ENCODE peak calls at places on chromosomes 11 and 22, in five cellular contexts. Q is IMR-90, F is heart right ventricle, O is neuronal stem cell, J is GM23248. R is an unnamed sample. For H3K27me3, the result is how much of the 10 kb centered on the place peaks cover.

GRCh38 chr22:20021196-20022181 is 579 bp downstream of the TANGO2 start:
- DNase-seq in O (no peak), Q (peak), J (peak), F (peak), R (no peak)

GRCh38 chr11:130782361-130783221 is 133.7 kb downstream of the SNX19 start:
- DNase-seq in J (peak), Q (peak), F (no peak), O (no peak), R (no peak)

GRCh38 chr11:5783255-5783654 is at the start of gene OR52N5:
- DNase-seq in J (no peak), Q (no peak), F (no peak), O (no peak), R (no peak)

GRCh38 chr11:11211186-11211585 is 141.9 kb downstream of the CSNK2A3 start:
- DNase-seq in F (no peak), Q (no peak), O (no peak), J (no peak), R (no peak)

GRCh38 chr11:23232652-23233051 is 372.4 kb upstream of the CCDC179 start:
- DNase-seq in F (no peak), J (peak), Q (no peak), O (no peak), R (no peak)

GRCh38 chr11:57567210-57567511 is 311 bp downstream of the UBE2L6 start:
- DNase-seq in J (peak), O (no peak), F (no peak), Q (peak), R (peak)

GRCh38 chr22:22161924-22162851 is 82.4 kb upstream of the VPREB1 start:
- DNase-seq in Q (no peak), O (no peak), F (no peak), J (no peak), R (no peak)

GRCh38 chr11:106231591-106231990 is 154.1 kb downstream of the AASDHPPT start:
- DNase-seq in J (peak), O (no peak), Q (peak), F (no peak), R (no peak)

GRCh38 chr22:45890351-45890635 is 86.7 kb downstream of the WNT7B start:
- DNase-seq in F (no peak), J (no peak), Q (no peak), O (no peak), R (no peak)

GRCh38 chr11:96714689-96715088 is 324.9 kb downstream of the JRKL start:
- DNase-seq in Q (no peak), O (no peak), F (no peak), J (no peak), R (no peak)

GRCh38 chr22:39290724-39291161 is 28.7 kb downstream of the RPL3 start:
- DNase-seq in Q (peak), J (peak), F (peak), O (no peak), R (peak)

GRCh38 chr11:67389477-67389876 is 2.3 kb upstream of the RAD9A start:
- DNase-seq in O (no peak), Q (no peak), F (peak), J (peak), R (no peak)

GRCh38 chr11:126477526-126478275 is 122.2 kb downstream of the ST3GAL4 start:
- DNase-seq in O (no peak), J (no peak), F (no peak), Q (no peak), R (no peak)

GRCh38 chr11:29300441-29300840 is 716.4 kb downstream of the KCNA4 start:
- DNase-seq in J (peak), O (no peak), F (no peak), Q (peak), R (no peak)

GRCh38 chr11:18650859-18651557 is 16.9 kb upstream of the SPTY2D1 start:
- DNase-seq in F (no peak), J (peak), Q (peak), O (peak), R (peak)

GRCh38 chr11:32478277-32478731 is 43.0 kb upstream of the WT1 start:
- DNase-seq in J (no peak), F (no peak), Q (no peak), O (no peak), R (no peak)

DNA sequence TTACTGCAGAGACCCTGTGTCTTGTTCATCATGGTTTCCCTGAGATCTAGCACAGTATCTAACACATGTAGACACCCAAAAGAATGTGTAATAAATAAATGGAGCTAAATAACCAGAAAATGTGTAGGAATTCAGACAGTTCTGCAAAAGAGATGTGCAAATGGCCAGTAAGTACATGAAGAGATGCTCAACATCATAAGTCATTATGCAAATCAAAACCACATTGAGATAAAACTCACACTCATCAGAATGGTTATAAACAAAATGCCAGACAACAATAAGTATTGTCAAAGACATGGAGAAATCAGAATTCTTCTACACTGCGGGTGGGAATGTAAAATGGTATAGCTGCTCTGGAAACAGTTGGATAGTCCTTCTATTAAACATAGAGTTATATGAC is 88.5 kb downstream of the RBFOX2 start:
- DNase-seq in J (no peak), F (no peak), O (no peak), Q (no peak), R (no peak)
- H3K27me3 ChIP-seq in J (under half), F (under half), O (under half), Q (under half), R (under half)

DNA sequence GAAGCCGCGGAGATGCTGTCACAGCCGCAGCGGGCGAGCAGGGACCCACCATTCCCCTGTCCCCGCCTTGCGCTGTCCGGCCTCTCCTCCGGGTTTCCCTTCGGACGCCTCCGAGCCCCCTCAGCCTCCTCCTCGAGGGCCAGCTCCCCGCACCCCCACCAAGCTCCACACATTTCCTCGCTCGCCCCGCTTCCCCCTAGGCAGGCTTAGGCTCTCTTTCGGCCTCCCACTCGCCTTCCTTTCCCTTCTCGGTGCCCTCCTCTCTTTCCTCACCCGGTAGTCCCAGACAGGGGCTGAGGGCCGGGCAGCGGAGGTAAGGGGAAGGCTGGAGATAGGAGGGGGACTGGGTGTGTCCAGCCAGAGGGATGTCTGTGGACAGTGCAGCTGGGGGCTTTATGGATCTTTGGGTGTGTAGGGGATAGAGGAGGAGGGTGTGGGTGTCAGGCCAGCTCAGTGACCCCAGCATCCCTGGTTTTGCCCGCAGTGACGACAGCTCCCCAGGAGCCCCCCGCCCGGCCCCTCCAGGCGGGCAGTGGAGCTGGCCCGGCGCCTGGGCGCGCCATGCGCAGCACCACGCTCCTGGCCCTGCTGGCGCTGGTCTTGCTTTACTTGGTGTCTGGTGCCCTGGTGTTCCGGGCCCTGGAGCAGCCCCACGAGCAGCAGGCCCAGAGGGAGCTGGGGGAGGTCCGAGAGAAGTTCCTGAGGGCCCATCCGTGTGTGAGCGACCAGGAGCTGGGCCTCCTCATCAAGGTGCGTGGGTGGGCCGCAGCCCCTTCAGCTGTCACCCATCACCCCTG is 1.6 kb downstream of the KCNK4 start:
- DNase-seq in F (no peak), O (no peak), J (no peak), Q (no peak), R (no peak)
- H3K4me3 ChIP-seq in F (peak), O (no peak), J (peak), Q (peak), R (peak)

GRCh38 chr11:128530119-128531091 is 57.0 kb downstream of the ETS1 start:
- DNase-seq in F (no peak), J (peak), Q (peak), O (no peak), R (no peak)
- H3K27ac ChIP-seq in F (peak), J (peak), Q (peak), O (no peak), R (peak)

GRCh38 chr11:116579857-116580727 is 192.7 kb downstream of the BUD13 start:
- DNase-seq in O (peak), Q (no peak), J (peak), F (no peak), R (no peak)
- H3K27me3 ChIP-seq in O (half or more), Q (half or more), J (under half), F (half or more), R (under half)

DNA sequence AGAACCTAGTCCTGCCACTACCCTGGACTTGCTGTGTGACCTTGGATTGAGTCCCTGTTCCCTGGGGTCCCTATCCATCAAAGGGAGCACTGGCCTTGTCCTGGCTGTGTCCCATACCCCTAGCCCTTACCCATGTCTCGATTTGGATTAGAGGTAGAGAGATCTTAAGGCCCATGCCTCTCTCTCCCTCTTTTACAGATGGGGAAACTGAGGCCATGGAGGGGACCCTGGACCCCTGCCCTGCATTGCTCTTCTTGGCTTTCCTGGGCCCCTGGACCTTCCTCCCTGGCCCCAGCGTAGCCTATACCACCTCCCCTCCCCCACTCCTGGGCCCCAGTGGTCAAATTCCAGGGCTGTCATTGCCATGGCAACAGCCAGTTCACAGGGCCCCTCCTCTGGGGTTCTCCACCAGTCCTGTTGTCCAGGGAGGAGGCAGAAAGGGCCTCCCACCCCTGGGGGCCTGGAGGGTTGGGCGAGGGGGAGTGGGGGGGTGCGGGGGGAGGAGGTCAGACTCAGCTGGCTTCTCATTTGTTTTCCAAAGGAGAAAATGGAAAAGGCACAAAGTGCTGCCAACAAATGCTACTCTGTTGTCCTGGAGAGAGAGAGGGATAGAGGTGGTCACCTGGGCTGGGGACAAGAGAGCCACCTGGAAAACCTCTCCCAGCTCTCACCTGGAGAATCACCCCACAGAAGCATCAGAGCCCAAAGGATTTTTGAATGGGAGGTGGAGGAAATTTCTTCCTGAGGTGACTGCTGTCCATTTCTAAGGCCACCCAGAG is 23.3 kb downstream of the ARHGEF17 start:
- DNase-seq in O (peak), J (no peak), Q (peak), F (peak), R (no peak)
- H3K4me3 ChIP-seq in O (no peak), J (no peak), Q (no peak), F (no peak), R (no peak)

R was measured in upper lobe of left lung.